ENCODE peak calls at places on chromosomes 4 and X, in eight cellular contexts. One of them, this sample, is unnamed.

GRCh38 chr4:15755321-15755750 is 22.8 kb upstream of the CD38 start:
- DNase-seq in psoas muscle: no peak
- DNase-seq in BJ: no peak
- DNase-seq in right atrium auricular region: no peak
- DNase-seq in esophagus muscularis mucosa: no peak
- DNase-seq in Caco-2: no peak
- DNase-seq in left ventricle myocardium inferior: no peak
- DNase-seq in colonic mucosa: no peak
- DNase-seq in this sample: no peak

GRCh38 chrX:53263597-53264094 is 17.7 kb downstream of the IQSEC2 start:
- DNase-seq in psoas muscle: no peak
- DNase-seq in BJ: no peak
- DNase-seq in right atrium auricular region: no peak
- DNase-seq in esophagus muscularis mucosa: no peak
- DNase-seq in Caco-2: no peak
- DNase-seq in left ventricle myocardium inferior: no peak
- DNase-seq in colonic mucosa: no peak
- DNase-seq in this sample: no peak

GRCh38 chrX:45775462-45775861 is 574.8 kb upstream of the DIPK2B start:
- DNase-seq in psoas muscle: no peak
- DNase-seq in BJ: no peak
- DNase-seq in right atrium auricular region: no peak
- DNase-seq in esophagus muscularis mucosa: no peak
- DNase-seq in Caco-2: peak
- DNase-seq in left ventricle myocardium inferior: no peak
- DNase-seq in colonic mucosa: no peak
- DNase-seq in this sample: no peak

GRCh38 chrX:47316276-47317025 is 53.9 kb upstream of the ZNF157 start:
- DNase-seq in psoas muscle: no peak
- DNase-seq in BJ: no peak
- DNase-seq in right atrium auricular region: no peak
- DNase-seq in esophagus muscularis mucosa: no peak
- DNase-seq in Caco-2: no peak
- DNase-seq in left ventricle myocardium inferior: no peak
- DNase-seq in colonic mucosa: no peak
- DNase-seq in this sample: no peak

GRCh38 chr4:123744664-123745290 is 348.2 kb downstream of the SPRY1 start:
- DNase-seq in psoas muscle: peak
- DNase-seq in BJ: no peak
- DNase-seq in right atrium auricular region: peak
- DNase-seq in esophagus muscularis mucosa: no peak
- DNase-seq in Caco-2: peak
- DNase-seq in left ventricle myocardium inferior: peak
- DNase-seq in colonic mucosa: no peak
- DNase-seq in this sample: no peak

GRCh38 chr4:7395635-7396034 is 39.1 kb downstream of the PSAPL1 start:
- DNase-seq in psoas muscle: no peak
- DNase-seq in BJ: no peak
- DNase-seq in right atrium auricular region: peak
- DNase-seq in esophagus muscularis mucosa: no peak
- DNase-seq in Caco-2: no peak
- DNase-seq in left ventricle myocardium inferior: no peak
- DNase-seq in colonic mucosa: no peak
- DNase-seq in this sample: no peak

GRCh38 chrX:1389993-1390285 is 2.0 kb downstream of the SLC25A6 start:
- DNase-seq in psoas muscle: no peak
- DNase-seq in BJ: no peak
- DNase-seq in right atrium auricular region: peak
- DNase-seq in esophagus muscularis mucosa: no peak
- DNase-seq in Caco-2: no peak
- DNase-seq in left ventricle myocardium inferior: no peak
- DNase-seq in colonic mucosa: no peak
- DNase-seq in this sample: no peak

GRCh38 chr4:6873792-6874461 is 35.7 kb upstream of the TBC1D14 start:
- DNase-seq in psoas muscle: peak
- DNase-seq in BJ: no peak
- DNase-seq in right atrium auricular region: peak
- DNase-seq in esophagus muscularis mucosa: no peak
- DNase-seq in Caco-2: peak
- DNase-seq in left ventricle myocardium inferior: peak
- DNase-seq in colonic mucosa: peak
- DNase-seq in this sample: peak

GRCh38 chr4:36187723-36188333 is 56.5 kb downstream of the ARAP2 start:
- DNase-seq in psoas muscle: no peak
- DNase-seq in BJ: no peak
- DNase-seq in right atrium auricular region: no peak
- DNase-seq in esophagus muscularis mucosa: no peak
- DNase-seq in Caco-2: peak
- DNase-seq in left ventricle myocardium inferior: no peak
- DNase-seq in colonic mucosa: no peak
- DNase-seq in this sample: no peak

GRCh38 chr4:83178029-83178428 is 63.5 kb upstream of the PLAC8 start:
- DNase-seq in psoas muscle: no peak
- DNase-seq in BJ: no peak
- DNase-seq in right atrium auricular region: no peak
- DNase-seq in esophagus muscularis mucosa: no peak
- DNase-seq in Caco-2: no peak
- DNase-seq in left ventricle myocardium inferior: no peak
- DNase-seq in colonic mucosa: no peak
- DNase-seq in this sample: no peak

GRCh38 chrX:64394874-64395567 is at the start of gene MTMR8:
- DNase-seq in psoas muscle: peak
- DNase-seq in BJ: no peak
- DNase-seq in right atrium auricular region: peak
- DNase-seq in esophagus muscularis mucosa: peak
- DNase-seq in Caco-2: peak
- DNase-seq in left ventricle myocardium inferior: peak
- DNase-seq in colonic mucosa: peak
- DNase-seq in this sample: peak

GRCh38 chrX:68048774-68049173 is 384.5 kb downstream of the OPHN1 start:
- DNase-seq in psoas muscle: no peak
- DNase-seq in BJ: no peak
- DNase-seq in right atrium auricular region: no peak
- DNase-seq in esophagus muscularis mucosa: no peak
- DNase-seq in Caco-2: no peak
- DNase-seq in left ventricle myocardium inferior: no peak
- DNase-seq in colonic mucosa: no peak
- DNase-seq in this sample: no peak

GRCh38 chr4:15656038-15656470 is 897 bp upstream of the FBXL5 start:
- DNase-seq in psoas muscle: no peak
- DNase-seq in BJ: no peak
- DNase-seq in right atrium auricular region: no peak
- DNase-seq in esophagus muscularis mucosa: no peak
- DNase-seq in Caco-2: no peak
- DNase-seq in left ventricle myocardium inferior: no peak
- DNase-seq in colonic mucosa: no peak
- DNase-seq in this sample: no peak

GRCh38 chrX:1546601-1547275 is 9.8 kb upstream of the P2RY8 start:
- DNase-seq in psoas muscle: no peak
- DNase-seq in BJ: no peak
- DNase-seq in right atrium auricular region: peak
- DNase-seq in esophagus muscularis mucosa: no peak
- DNase-seq in Caco-2: no peak
- DNase-seq in left ventricle myocardium inferior: peak
- DNase-seq in colonic mucosa: peak
- DNase-seq in this sample: no peak

GRCh38 chrX:154750301-154751120 is at the start of gene GAB3:
- DNase-seq in psoas muscle: peak
- DNase-seq in BJ: no peak
- DNase-seq in right atrium auricular region: no peak
- DNase-seq in esophagus muscularis mucosa: no peak
- DNase-seq in Caco-2: peak
- DNase-seq in left ventricle myocardium inferior: peak
- DNase-seq in colonic mucosa: no peak
- DNase-seq in this sample: no peak

GRCh38 chr4:107094332-107094731 is 58.2 kb upstream of the DKK2 start:
- DNase-seq in psoas muscle: no peak
- DNase-seq in BJ: no peak
- DNase-seq in right atrium auricular region: no peak
- DNase-seq in esophagus muscularis mucosa: no peak
- DNase-seq in Caco-2: no peak
- DNase-seq in left ventricle myocardium inferior: no peak
- DNase-seq in colonic mucosa: no peak
- DNase-seq in this sample: no peak

DNA sequence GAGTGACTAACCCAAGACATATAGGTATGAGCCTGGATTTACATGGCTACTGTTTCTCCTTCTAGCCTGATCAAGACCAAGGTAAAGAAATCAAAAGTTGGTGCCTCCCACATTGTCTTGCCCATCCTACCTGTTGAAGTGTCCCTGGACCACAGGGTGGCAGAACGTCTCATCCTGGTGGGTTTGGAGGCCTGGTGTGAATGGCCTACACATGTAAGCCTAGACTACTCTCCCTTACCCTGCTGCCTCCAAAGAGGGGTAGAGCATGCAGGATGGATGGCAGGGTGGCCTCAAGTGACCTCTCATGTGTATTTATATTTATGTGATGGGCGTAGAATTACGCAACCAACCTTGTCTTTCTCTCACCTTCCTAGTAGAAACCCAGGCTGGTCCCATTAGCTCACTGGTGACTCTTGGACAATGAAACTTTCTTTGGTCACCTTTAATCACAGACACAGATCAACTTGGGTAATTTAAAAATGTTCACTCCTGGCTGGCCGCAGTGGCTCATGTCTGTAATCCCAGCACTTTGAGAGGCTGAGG is 73.3 kb upstream of the SOD3 start:
- DNase-seq in psoas muscle: no peak
- DNase-seq in BJ: no peak
- DNase-seq in right atrium auricular region: peak
- DNase-seq in esophagus muscularis mucosa: no peak
- DNase-seq in Caco-2: peak
- DNase-seq in left ventricle myocardium inferior: no peak
- DNase-seq in colonic mucosa: no peak
- DNase-seq in this sample: no peak
- TF ChIP-seq CTCF in psoas muscle: no peak
- TF ChIP-seq CTCF in BJ: no peak
- TF ChIP-seq CTCF in right atrium auricular region: no peak
- TF ChIP-seq CTCF in esophagus muscularis mucosa: no peak
- TF ChIP-seq CTCF in Caco-2: no peak
- TF ChIP-seq CTCF in left ventricle myocardium inferior: no peak
- TF ChIP-seq CTCF in colonic mucosa: no peak
- TF ChIP-seq CTCF in this sample: peak

DNA sequence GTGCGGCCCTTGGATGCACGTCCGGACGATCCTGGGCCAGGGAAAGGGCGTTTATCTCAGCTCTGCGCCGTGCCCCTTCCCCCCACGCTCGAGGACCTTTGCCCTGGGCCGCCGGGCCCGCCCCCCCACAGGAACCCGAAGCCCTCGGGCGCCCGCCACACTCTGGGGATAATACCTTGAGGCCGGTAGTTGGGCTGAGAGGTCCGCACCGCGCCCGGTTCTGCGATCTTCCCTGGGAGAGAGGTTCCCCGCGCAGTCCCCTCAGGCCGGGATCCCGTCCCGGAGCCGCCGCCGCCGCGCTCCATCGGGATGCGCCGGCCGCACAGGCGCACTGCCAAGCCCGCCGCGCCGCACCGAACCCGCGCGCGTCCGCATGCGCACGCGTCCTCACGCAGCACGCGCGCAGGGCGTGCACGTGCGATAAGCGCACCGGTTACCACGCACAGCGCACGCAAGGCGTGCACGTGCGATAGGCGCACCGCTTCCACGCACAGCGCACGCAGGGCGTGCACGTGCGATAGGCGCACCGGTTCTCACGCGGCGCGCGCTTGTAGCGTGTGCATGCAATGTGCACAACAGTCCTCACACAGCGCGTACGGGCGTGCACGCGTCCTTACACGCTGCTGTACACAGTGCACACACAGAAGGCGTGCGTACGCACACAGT is at the start of gene MAP7D2:
- DNase-seq in psoas muscle: no peak
- DNase-seq in BJ: no peak
- DNase-seq in right atrium auricular region: no peak
- DNase-seq in esophagus muscularis mucosa: no peak
- DNase-seq in Caco-2: peak
- DNase-seq in left ventricle myocardium inferior: no peak
- DNase-seq in colonic mucosa: peak
- DNase-seq in this sample: no peak
- H3K4me3 ChIP-seq in psoas muscle: peak
- H3K4me3 ChIP-seq in BJ: peak
- H3K4me3 ChIP-seq in right atrium auricular region: no peak
- H3K4me3 ChIP-seq in esophagus muscularis mucosa: peak
- H3K4me3 ChIP-seq in Caco-2: peak
- H3K4me3 ChIP-seq in left ventricle myocardium inferior: peak
- H3K4me3 ChIP-seq in colonic mucosa: peak
- H3K4me3 ChIP-seq in this sample: peak

GRCh38 chrX:6292599-6292998 is 63.9 kb upstream of the NLGN4X start:
- DNase-seq in psoas muscle: no peak
- DNase-seq in BJ: no peak
- DNase-seq in right atrium auricular region: no peak
- DNase-seq in esophagus muscularis mucosa: no peak
- DNase-seq in Caco-2: no peak
- DNase-seq in left ventricle myocardium inferior: no peak
- DNase-seq in colonic mucosa: no peak
- DNase-seq in this sample: no peak
- TF ChIP-seq CTCF in psoas muscle: no peak
- TF ChIP-seq CTCF in BJ: no peak
- TF ChIP-seq CTCF in right atrium auricular region: no peak
- TF ChIP-seq CTCF in esophagus muscularis mucosa: no peak
- TF ChIP-seq CTCF in Caco-2: no peak
- TF ChIP-seq CTCF in left ventricle myocardium inferior: no peak
- TF ChIP-seq CTCF in colonic mucosa: no peak
- TF ChIP-seq CTCF in this sample: no peak

DNA sequence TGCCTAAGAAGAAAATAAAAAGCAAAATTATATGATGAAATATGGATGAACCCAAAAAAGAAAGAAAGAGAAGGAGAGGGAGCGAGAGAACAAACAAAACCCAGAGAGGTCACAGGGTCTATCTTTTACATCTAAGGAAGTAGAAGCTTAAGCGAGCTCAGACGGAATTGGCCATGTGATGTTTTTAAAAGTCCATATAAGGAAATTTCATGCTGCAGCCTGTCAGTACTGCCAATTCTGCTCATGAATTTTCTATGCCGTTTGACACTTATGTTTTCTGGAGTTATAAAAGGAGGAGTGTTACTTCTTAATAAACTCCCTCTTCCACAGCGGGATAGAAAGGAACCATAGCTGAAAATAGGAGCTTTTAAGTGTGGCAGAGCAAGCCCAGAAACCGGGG is 32.9 kb upstream of the DCX start:
- DNase-seq in psoas muscle: no peak
- DNase-seq in BJ: no peak
- DNase-seq in right atrium auricular region: no peak
- DNase-seq in esophagus muscularis mucosa: no peak
- DNase-seq in Caco-2: no peak
- DNase-seq in left ventricle myocardium inferior: no peak
- DNase-seq in colonic mucosa: no peak
- DNase-seq in this sample: no peak
- H3K4me3 ChIP-seq in psoas muscle: no peak
- H3K4me3 ChIP-seq in BJ: no peak
- H3K4me3 ChIP-seq in right atrium auricular region: no peak
- H3K4me3 ChIP-seq in esophagus muscularis mucosa: no peak
- H3K4me3 ChIP-seq in Caco-2: no peak
- H3K4me3 ChIP-seq in left ventricle myocardium inferior: no peak
- H3K4me3 ChIP-seq in colonic mucosa: no peak
- H3K4me3 ChIP-seq in this sample: no peak

This sample was measured in gastrocnemius medialis.